ENCODE peak calls at places on chromosome 1, in five cellular contexts. Y is caudate nucleus, X is ovary, E is sigmoid colon, V is neuronal stem cell. C is an unnamed sample.

GRCh38 chr1:15965228-15965767 is 10.6 kb downstream of the ZBTB17 start:
- DNase-seq in Y (peak), X (no peak), E (no peak), V (no peak), C (no peak)

GRCh38 chr1:224205438-224205840 is 22.4 kb downstream of the DEGS1 start:
- DNase-seq in Y (no peak), X (no peak), E (no peak), V (no peak), C (no peak)

GRCh38 chr1:174131032-174131638 is 28.2 kb upstream of the RABGAP1L start:
- DNase-seq in Y (no peak), X (no peak), E (no peak), V (no peak), C (no peak)

GRCh38 chr1:28288487-28288886 is 29.2 kb downstream of the SESN2 start:
- DNase-seq in Y (no peak), X (no peak), E (no peak), V (no peak), C (no peak)

GRCh38 chr1:201088901-201089525 is 23.2 kb downstream of the CACNA1S start:
- DNase-seq in Y (no peak), X (no peak), E (no peak), V (no peak), C (no peak)

GRCh38 chr1:10754571-10755329 is 41.7 kb downstream of the CASZ1 start:
- DNase-seq in Y (no peak), X (no peak), E (no peak), V (no peak), C (no peak)

GRCh38 chr1:16101618-16102017 is 28.2 kb upstream of the FAM131C start:
- DNase-seq in Y (no peak), X (no peak), E (no peak), V (no peak), C (no peak)

GRCh38 chr1:75035536-75035935 is 98.7 kb upstream of the LHX8 start:
- DNase-seq in Y (no peak), X (no peak), E (no peak), V (no peak), C (no peak)

GRCh38 chr1:212226467-212226866 is 58.7 kb upstream of the PPP2R5A start:
- DNase-seq in Y (no peak), X (no peak), E (no peak), V (no peak), C (no peak)

GRCh38 chr1:110548381-110548780 is 29.4 kb upstream of the KCNA10 start:
- DNase-seq in Y (no peak), X (no peak), E (no peak), V (no peak), C (no peak)

GRCh38 chr1:221979461-221980032 is 237.7 kb upstream of the DUSP10 start:
- DNase-seq in Y (no peak), X (no peak), E (no peak), V (no peak), C (no peak)

GRCh38 chr1:3690282-3691065 is 38.2 kb downstream of the TP73 start:
- DNase-seq in Y (no peak), X (no peak), E (no peak), V (no peak), C (peak)

GRCh38 chr1:52553372-52554266 is 727 bp upstream of the TUT4 start:
- DNase-seq in Y (peak), X (peak), E (peak), V (peak), C (peak)

GRCh38 chr1:91876040-91876470 is 9.9 kb downstream of the TGFBR3 start:
- DNase-seq in Y (no peak), X (no peak), E (no peak), V (no peak), C (no peak)

GRCh38 chr1:162910161-162910560 is 49.2 kb upstream of the CCDC190 start:
- DNase-seq in Y (no peak), X (no peak), E (no peak), V (no peak), C (no peak)

GRCh38 chr1:22216210-22216883 is 73.5 kb upstream of the WNT4 start:
- DNase-seq in Y (no peak), X (no peak), E (peak), V (no peak), C (no peak)

GRCh38 chr1:1593834-1594601 is 5.9 kb downstream of the FNDC10 start:
- DNase-seq in Y (no peak), X (no peak), E (no peak), V (no peak), C (no peak)

GRCh38 chr1:40592107-40592773 is 60.8 kb downstream of the ZNF684 start:
- DNase-seq in Y (no peak), X (no peak), E (no peak), V (no peak), C (peak)

GRCh38 chr1:3907621-3908165 is 7.6 kb upstream of the C1orf174 start:
- DNase-seq in Y (no peak), X (no peak), E (peak), V (no peak), C (no peak)

GRCh38 chr1:150650193-150650592 is 20.8 kb upstream of the ENSA start:
- DNase-seq in Y (no peak), X (no peak), E (no peak), V (no peak), C (no peak)

GRCh38 chr1:12134716-12135115 is 32.1 kb upstream of the TNFRSF1B start:
- DNase-seq in Y (no peak), X (no peak), E (no peak), V (no peak), C (no peak)

GRCh38 chr1:158105342-158105741 is 75.4 kb upstream of the CD1D start:
- DNase-seq in Y (no peak), X (no peak), E (peak), V (no peak), C (no peak)

DNA sequence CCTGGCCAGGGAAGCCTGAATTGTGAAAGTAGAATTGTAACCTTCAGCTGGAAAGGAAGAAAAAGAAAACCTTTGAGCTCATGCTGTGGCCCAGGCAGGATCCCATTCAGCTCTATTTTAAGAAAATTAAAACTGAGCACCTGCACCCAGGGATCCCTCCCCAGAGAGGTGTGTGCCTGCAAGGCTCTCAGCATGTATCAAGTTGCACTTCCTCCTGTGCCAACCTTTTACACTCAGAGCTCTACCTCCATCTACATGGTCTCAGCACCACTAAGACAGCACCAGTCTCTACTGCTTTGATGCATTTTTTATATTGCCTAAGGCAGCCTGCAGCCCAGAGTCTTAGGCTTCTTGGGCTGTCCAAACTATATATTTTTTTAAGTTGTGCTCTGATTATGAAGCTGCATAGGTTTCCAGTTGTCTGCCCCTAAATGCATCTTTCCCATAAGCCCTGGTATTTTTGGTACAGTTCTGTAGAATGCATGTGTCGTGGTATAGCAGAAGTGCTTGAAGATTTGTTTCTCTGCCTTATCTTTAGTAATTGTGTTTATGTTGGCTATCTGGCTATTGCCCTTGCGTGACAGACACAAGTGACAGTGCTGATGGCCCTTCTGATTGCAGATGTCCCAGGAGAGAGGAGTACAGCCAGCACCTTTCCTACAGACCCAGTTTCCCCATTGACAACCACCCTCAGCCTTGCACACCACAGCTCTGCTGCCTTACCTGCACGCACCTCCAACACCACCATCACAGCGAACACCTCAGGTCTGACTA is 63.1 kb downstream of the PTPRC start:
- DNase-seq in Y (no peak), X (no peak), E (no peak), V (no peak), C (no peak)
- H3K27ac ChIP-seq in Y (no peak), X (no peak), E (no peak), V (no peak), C (no peak)

GRCh38 chr1:36467027-36467410 is 2.8 kb upstream of the MRPS15 start:
- DNase-seq in Y (no peak), X (no peak), E (no peak), V (no peak), C (no peak)
- H3K27ac ChIP-seq in Y (no peak), X (no peak), E (no peak), V (no peak), C (no peak)

DNA sequence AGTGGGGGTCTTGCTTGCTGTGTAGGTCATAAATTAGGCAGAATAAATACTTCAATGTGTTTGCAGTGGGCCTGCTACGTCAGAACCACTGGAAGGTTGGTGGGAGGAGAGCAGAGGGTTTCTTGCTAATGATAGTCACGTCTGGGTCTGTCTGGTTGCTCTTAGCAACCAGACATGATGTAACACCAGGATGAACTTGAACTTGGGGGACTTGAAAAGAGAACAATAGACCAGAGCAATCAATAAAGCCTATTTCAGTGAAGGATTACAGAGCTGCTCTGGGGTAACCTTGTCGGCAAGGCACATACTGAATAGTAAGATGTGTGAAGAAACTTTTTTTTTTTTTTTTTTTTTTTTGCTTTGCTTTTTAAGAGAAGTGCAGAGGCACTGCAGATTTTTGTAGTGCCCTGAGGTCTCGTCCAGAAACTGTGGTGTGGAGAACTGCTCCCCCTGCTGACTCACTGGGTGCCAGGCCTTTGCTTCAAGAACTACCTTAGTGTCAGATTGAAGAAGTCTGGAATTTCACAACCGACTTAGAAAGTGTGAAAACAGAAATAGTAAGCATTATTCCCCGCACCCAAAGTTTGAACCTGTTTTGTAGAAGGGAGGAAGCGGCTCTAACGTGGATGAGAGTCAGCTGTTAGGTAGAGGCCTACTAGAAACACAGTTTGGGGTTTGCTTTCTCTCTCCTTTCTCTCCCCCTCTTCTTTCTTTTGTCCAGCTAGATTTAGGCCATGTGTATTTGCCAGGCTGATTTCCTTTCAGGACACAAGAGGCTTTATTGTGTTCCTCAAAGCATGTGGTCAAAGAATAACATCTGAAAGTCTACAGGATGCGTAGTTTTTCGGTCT is 271.6 kb downstream of the TM2D1 start:
- DNase-seq in Y (peak), X (peak), E (peak), V (peak), C (peak)
- H3K27ac ChIP-seq in Y (peak), X (peak), E (peak), V (no peak), C (peak)

DNA sequence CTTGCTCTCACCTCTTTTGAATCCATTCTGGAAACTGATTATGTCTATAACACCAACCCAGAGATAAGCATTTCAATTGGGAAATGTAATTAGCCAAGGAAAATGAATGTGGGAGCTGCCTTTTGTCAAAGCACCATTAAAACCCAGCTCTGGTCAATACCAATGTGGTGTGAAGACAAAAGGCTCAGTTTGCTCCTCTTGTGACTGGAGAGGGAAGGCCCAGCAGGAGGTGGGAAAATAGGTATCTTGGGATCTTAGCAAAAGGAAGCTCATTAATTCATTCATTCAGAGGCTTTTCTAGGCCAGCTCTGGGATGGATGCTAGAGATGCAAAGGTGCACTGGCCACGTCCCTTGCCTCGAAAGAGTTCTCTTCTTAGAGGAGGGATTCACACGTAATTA is 75.0 kb upstream of the SELENON start:
- DNase-seq in Y (no peak), X (no peak), E (no peak), V (peak), C (no peak)
- H3K27ac ChIP-seq in Y (no peak), X (no peak), E (no peak), V (peak), C (no peak)

GRCh38 chr1:53892911-53893310 is 1.1 kb upstream of the DIO1 start:
- DNase-seq in Y (no peak), X (no peak), E (no peak), V (no peak), C (no peak)
- H3K27ac ChIP-seq in Y (peak), X (no peak), E (no peak), V (no peak), C (no peak)

DNA sequence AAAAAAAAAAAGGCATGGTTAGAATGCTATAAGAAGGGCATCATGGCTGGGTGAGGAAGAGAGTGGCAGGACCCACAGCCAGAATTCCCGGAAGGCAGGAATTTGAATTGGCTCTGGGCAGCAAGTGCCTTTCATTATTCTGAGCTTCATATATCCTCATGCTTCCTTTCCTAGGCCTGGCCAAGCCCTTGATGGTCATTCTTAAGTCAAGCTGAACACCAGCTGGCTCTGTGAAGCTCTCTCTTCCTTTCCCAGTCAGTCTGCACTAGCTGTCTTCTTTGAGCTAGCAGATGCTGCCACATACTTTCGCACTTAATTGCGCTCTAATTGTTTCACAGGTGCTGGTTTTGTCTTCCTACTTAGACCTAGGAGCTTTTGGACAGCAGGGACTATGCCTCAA is 2.5 kb downstream of the TLR5 start:
- DNase-seq in Y (no peak), X (no peak), E (peak), V (no peak), C (no peak)
- H3K27ac ChIP-seq in Y (no peak), X (no peak), E (no peak), V (no peak), C (peak)

DNA sequence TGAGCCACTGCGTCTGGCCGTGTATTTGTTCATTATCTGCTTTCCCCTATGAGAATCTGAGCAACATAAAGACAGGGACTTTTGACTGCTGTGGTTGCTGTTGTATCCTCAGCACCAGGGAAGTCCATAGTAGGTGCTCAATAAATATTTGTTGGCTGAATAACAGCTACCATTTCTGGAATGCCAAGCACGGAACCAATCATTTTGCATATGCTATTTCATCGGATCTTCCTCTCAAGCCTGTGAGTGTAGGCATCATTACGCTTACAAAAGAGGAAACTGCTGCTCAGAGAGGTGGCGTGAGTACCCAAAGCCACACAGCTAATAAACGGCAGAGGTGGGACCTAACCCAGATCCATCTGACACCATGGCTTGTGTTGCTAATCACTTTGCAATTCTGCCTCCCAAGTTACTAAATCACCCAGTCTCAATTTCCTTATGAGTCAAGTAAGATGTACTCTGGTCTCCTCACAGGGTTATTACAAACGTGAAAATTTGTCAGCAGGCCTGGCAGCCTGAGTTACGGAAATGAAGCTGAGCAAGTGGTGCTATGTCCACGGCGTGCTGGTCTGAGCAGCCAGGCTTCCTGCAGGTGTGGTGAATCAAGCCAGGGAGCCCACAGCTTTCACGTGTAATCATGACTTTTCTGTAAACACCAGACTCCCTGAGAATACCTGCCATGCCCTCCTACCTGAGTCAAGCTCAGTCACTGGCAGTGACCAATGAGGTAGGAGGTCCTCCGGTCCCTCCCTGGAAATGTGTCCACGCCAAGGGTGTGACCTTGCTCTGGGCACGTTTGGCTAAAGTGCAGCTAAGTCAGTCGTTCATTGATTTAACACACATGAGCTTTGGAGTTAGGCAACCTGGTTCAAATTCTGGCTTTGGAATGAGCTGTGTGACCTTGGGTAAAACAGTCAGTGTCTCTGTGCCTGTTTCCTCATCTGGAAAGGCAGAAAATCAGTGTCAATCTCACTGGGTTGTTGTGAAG is 4.8 kb upstream of the RHCE start:
- DNase-seq in Y (no peak), X (no peak), E (no peak), V (no peak), C (no peak)
- H3K27ac ChIP-seq in Y (no peak), X (no peak), E (no peak), V (no peak), C (no peak)

GRCh38 chr1:246040200-246040890 is 466.7 kb downstream of the SMYD3 start:
- DNase-seq in Y (no peak), X (no peak), E (no peak), V (no peak), C (no peak)
- H3K27ac ChIP-seq in Y (no peak), X (no peak), E (no peak), V (no peak), C (no peak)

DNA sequence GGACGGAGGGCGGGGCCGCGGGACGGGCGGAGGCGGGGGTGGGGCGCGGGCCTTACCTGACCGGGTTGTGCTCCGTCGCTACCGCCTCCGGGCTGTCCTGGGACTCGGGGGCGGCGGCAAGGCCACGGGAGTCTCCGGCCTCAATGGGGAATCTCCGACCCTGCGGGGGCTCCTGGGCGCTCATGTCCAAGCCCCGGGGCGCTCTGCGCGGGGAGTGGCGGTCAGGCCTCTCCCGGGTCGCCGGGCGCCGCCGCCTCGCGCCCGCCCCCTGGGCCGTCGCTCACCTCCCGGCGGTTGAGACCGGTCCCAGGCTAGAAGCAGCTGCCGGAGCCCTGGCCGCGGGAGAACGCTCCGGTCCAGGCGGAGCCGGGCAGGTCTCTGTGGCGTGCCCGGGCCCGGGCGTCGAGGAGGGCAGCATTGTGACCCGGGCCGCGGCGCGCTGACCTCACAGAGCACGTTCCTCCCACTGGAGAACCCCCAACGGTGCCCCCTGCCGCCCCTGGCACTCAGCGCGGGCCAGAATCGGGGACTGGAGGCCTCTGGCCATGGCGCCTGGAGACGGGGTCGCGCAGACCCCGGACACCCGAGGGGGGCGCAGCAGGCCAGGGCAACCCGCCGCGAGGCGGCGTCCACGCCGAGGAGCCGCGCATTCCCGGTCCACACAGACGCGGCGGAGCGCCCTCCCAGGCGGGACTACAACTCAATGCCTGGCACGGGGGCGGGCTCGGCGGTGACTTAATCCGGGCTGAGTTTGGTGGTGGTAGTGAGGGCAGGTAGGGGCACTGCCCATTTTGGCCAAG is 411 bp downstream of the FAM229A start:
- DNase-seq in Y (peak), X (peak), E (peak), V (no peak), C (no peak)
- H3K27ac ChIP-seq in Y (peak), X (peak), E (no peak), V (no peak), C (peak)

C was measured in breast epithelium.